ENCODE peak calls at places on chromosomes 13 and 19, in nine cellular contexts. One of them, this sample, is unnamed.

GRCh38 chr13:27174766-27175455 is 3.3 kb upstream of the USP12 start:
- DNase-seq in WERI-Rb-1: no peak
- DNase-seq in SK-N-SH: no peak
- DNase-seq in body of pancreas: no peak
- DNase-seq in thoracic aorta: no peak
- DNase-seq in Peyer's patch: no peak
- DNase-seq in testis: no peak
- DNase-seq in stomach: no peak
- DNase-seq in aorta: no peak
- DNase-seq in this sample: no peak

GRCh38 chr13:76697277-76697676 is 188.9 kb downstream of the KCTD12 start:
- DNase-seq in WERI-Rb-1: no peak
- DNase-seq in SK-N-SH: no peak
- DNase-seq in body of pancreas: no peak
- DNase-seq in thoracic aorta: no peak
- DNase-seq in Peyer's patch: no peak
- DNase-seq in testis: no peak
- DNase-seq in stomach: no peak
- DNase-seq in aorta: no peak
- DNase-seq in this sample: no peak

GRCh38 chr13:95139186-95139585 is 162.1 kb downstream of the ABCC4 start:
- DNase-seq in WERI-Rb-1: no peak
- DNase-seq in SK-N-SH: no peak
- DNase-seq in body of pancreas: no peak
- DNase-seq in thoracic aorta: no peak
- DNase-seq in Peyer's patch: no peak
- DNase-seq in testis: no peak
- DNase-seq in stomach: no peak
- DNase-seq in aorta: no peak
- DNase-seq in this sample: no peak

GRCh38 chr19:15863272-15863671 is 34.6 kb downstream of the CYP4F2 start:
- DNase-seq in WERI-Rb-1: no peak
- DNase-seq in SK-N-SH: no peak
- DNase-seq in body of pancreas: no peak
- DNase-seq in thoracic aorta: no peak
- DNase-seq in Peyer's patch: no peak
- DNase-seq in testis: no peak
- DNase-seq in stomach: no peak
- DNase-seq in aorta: no peak
- DNase-seq in this sample: no peak

GRCh38 chr19:57903298-57904174 is 12.9 kb downstream of the ZNF417 start:
- DNase-seq in WERI-Rb-1: no peak
- DNase-seq in SK-N-SH: peak; percentile 42
- DNase-seq in body of pancreas: no peak
- DNase-seq in thoracic aorta: no peak
- DNase-seq in Peyer's patch: peak; percentile 61
- DNase-seq in testis: no peak
- DNase-seq in stomach: no peak
- DNase-seq in aorta: no peak
- DNase-seq in this sample: peak; percentile 54

GRCh38 chr13:76385606-76386005 is 500.6 kb downstream of the KCTD12 start:
- DNase-seq in WERI-Rb-1: no peak
- DNase-seq in SK-N-SH: no peak
- DNase-seq in body of pancreas: no peak
- DNase-seq in thoracic aorta: no peak
- DNase-seq in Peyer's patch: no peak
- DNase-seq in testis: no peak
- DNase-seq in stomach: no peak
- DNase-seq in aorta: no peak
- DNase-seq in this sample: no peak

GRCh38 chr19:42254083-42254849 is 662 bp downstream of the ERF start:
- DNase-seq in WERI-Rb-1: peak; percentile 73
- DNase-seq in SK-N-SH: peak; percentile 79
- DNase-seq in body of pancreas: peak; percentile 82
- DNase-seq in thoracic aorta: no peak
- DNase-seq in Peyer's patch: peak; percentile 95
- DNase-seq in testis: peak; percentile 85
- DNase-seq in stomach: peak; percentile 79
- DNase-seq in aorta: peak; percentile 90
- DNase-seq in this sample: peak; percentile 94

GRCh38 chr19:10346509-10346908 is 7.1 kb upstream of the ICAM3 start:
- DNase-seq in WERI-Rb-1: no peak
- DNase-seq in SK-N-SH: no peak
- DNase-seq in body of pancreas: peak; percentile 68
- DNase-seq in thoracic aorta: no peak
- DNase-seq in Peyer's patch: no peak
- DNase-seq in testis: no peak
- DNase-seq in stomach: no peak
- DNase-seq in aorta: no peak
- DNase-seq in this sample: no peak

GRCh38 chr13:43732726-43733125 is 54.0 kb downstream of the ENOX1 start:
- DNase-seq in WERI-Rb-1: no peak
- DNase-seq in SK-N-SH: no peak
- DNase-seq in body of pancreas: no peak
- DNase-seq in thoracic aorta: no peak
- DNase-seq in Peyer's patch: no peak
- DNase-seq in testis: no peak
- DNase-seq in stomach: no peak
- DNase-seq in aorta: no peak
- DNase-seq in this sample: no peak

GRCh38 chr13:50644081-50644871 is 199.2 kb downstream of the DLEU7 start:
- DNase-seq in WERI-Rb-1: no peak
- DNase-seq in SK-N-SH: no peak
- DNase-seq in body of pancreas: no peak
- DNase-seq in thoracic aorta: no peak
- DNase-seq in Peyer's patch: no peak
- DNase-seq in testis: no peak
- DNase-seq in stomach: no peak
- DNase-seq in aorta: no peak
- DNase-seq in this sample: no peak

GRCh38 chr19:54684537-54684936 is 21.8 kb downstream of the LILRB4 start:
- DNase-seq in WERI-Rb-1: no peak
- DNase-seq in SK-N-SH: no peak
- DNase-seq in body of pancreas: no peak
- DNase-seq in thoracic aorta: no peak
- DNase-seq in Peyer's patch: no peak
- DNase-seq in testis: peak; percentile 36
- DNase-seq in stomach: no peak
- DNase-seq in aorta: no peak
- DNase-seq in this sample: no peak

GRCh38 chr19:35459414-35460082 is 11.5 kb downstream of the FFAR2 start:
- DNase-seq in WERI-Rb-1: peak; percentile 34
- DNase-seq in SK-N-SH: peak; percentile 25
- DNase-seq in body of pancreas: peak; percentile 81
- DNase-seq in thoracic aorta: no peak
- DNase-seq in Peyer's patch: peak; percentile 55
- DNase-seq in testis: peak; percentile 48
- DNase-seq in stomach: peak; percentile 70
- DNase-seq in aorta: peak; percentile 77
- DNase-seq in this sample: no peak

GRCh38 chr13:73142091-73142490 is 83.3 kb downstream of the KLF5 start:
- DNase-seq in WERI-Rb-1: no peak
- DNase-seq in SK-N-SH: no peak
- DNase-seq in body of pancreas: no peak
- DNase-seq in thoracic aorta: no peak
- DNase-seq in Peyer's patch: no peak
- DNase-seq in testis: no peak
- DNase-seq in stomach: peak; percentile 43
- DNase-seq in aorta: no peak
- DNase-seq in this sample: no peak

GRCh38 chr13:110360598-110360997 is 53.5 kb downstream of the COL4A2 start:
- DNase-seq in WERI-Rb-1: peak; percentile 90
- DNase-seq in SK-N-SH: no peak
- DNase-seq in body of pancreas: no peak
- DNase-seq in thoracic aorta: no peak
- DNase-seq in Peyer's patch: no peak
- DNase-seq in testis: no peak
- DNase-seq in stomach: no peak
- DNase-seq in aorta: no peak
- DNase-seq in this sample: no peak

GRCh38 chr19:17762505-17763229 is 11.4 kb downstream of the FCHO1 start:
- DNase-seq in WERI-Rb-1: peak; percentile 53
- DNase-seq in SK-N-SH: peak; percentile 87
- DNase-seq in body of pancreas: no peak
- DNase-seq in thoracic aorta: no peak
- DNase-seq in Peyer's patch: peak; percentile 68
- DNase-seq in testis: peak; percentile 82
- DNase-seq in stomach: no peak
- DNase-seq in aorta: no peak
- DNase-seq in this sample: peak; percentile 95

GRCh38 chr19:24040621-24041020 is 46.4 kb upstream of the ZNF254 start:
- DNase-seq in WERI-Rb-1: no peak
- DNase-seq in SK-N-SH: no peak
- DNase-seq in body of pancreas: no peak
- DNase-seq in thoracic aorta: no peak
- DNase-seq in Peyer's patch: no peak
- DNase-seq in testis: no peak
- DNase-seq in stomach: no peak
- DNase-seq in aorta: no peak
- DNase-seq in this sample: no peak

GRCh38 chr13:58955546-58956385 is 1208.0 kb downstream of the DIAPH3 start:
- DNase-seq in WERI-Rb-1: no peak
- DNase-seq in SK-N-SH: no peak
- DNase-seq in body of pancreas: no peak
- DNase-seq in thoracic aorta: no peak
- DNase-seq in Peyer's patch: no peak
- DNase-seq in testis: no peak
- DNase-seq in stomach: no peak
- DNase-seq in aorta: no peak
- DNase-seq in this sample: no peak

GRCh38 chr13:102399791-102400618 is 1.8 kb downstream of the FGF14 start:
- DNase-seq in WERI-Rb-1: peak; percentile 59
- DNase-seq in SK-N-SH: peak; percentile 78
- DNase-seq in body of pancreas: peak; percentile 11
- DNase-seq in thoracic aorta: no peak
- DNase-seq in Peyer's patch: no peak
- DNase-seq in testis: peak; percentile 14
- DNase-seq in stomach: no peak
- DNase-seq in aorta: peak; percentile 76
- DNase-seq in this sample: peak; percentile 75

DNA sequence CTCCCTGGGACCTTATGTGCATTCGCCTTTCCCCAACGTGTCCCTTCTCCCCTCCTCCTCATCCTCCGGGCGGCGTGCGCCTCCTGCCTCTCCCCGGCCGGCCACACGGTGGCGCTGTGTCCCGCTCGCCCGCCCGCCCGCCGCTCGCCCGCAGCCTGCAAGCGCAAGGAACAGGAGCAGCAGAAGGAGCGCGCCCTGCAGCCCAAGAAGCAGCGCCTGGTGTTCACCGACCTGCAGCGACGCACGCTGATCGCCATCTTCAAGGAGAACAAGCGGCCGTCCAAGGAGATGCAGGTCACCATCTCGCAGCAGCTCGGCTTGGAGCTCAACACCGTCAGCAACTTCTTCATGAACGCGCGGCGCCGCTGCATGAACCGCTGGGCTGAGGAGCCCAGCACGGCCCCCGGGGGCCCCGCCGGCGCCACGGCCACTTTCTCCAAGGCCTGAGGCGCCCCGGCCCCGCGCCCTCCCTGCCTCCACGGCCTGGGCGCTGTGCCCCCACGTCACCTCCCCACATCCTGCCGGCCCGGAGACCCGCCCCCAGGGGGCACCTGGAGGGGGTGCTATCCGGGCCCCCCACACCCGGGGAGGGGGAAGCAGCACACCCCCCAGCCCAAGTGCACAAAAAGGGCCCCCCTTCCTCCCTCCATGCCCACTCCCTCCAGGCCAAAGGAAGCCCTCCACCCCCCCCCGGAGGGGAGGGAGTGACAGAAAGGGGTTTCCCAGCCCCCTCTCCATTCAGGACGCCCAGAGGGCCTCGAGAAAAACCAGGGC is 21.9 kb downstream of the ONECUT3 start:
- DNase-seq in WERI-Rb-1: peak; percentile 76
- DNase-seq in SK-N-SH: peak; percentile 72
- DNase-seq in body of pancreas: no peak
- DNase-seq in thoracic aorta: no peak
- DNase-seq in Peyer's patch: no peak
- DNase-seq in testis: peak; percentile 31
- DNase-seq in stomach: no peak
- DNase-seq in aorta: no peak
- DNase-seq in this sample: peak; percentile 95
- H3K4me3 ChIP-seq in WERI-Rb-1: no peak overlapping the region
- H3K4me3 ChIP-seq in SK-N-SH: no peak overlapping the region
- H3K4me3 ChIP-seq in body of pancreas: no peak overlapping the region
- H3K4me3 ChIP-seq in thoracic aorta: no peak overlapping the region
- H3K4me3 ChIP-seq in Peyer's patch: no peak overlapping the region
- H3K4me3 ChIP-seq in testis: peak overlapping the region; percentile 21
- H3K4me3 ChIP-seq in stomach: no peak overlapping the region
- H3K4me3 ChIP-seq in aorta: no peak overlapping the region
- H3K4me3 ChIP-seq in this sample: peak overlapping the region; percentile 42

GRCh38 chr19:5040544-5041167 is 71.7 kb downstream of the KDM4B start:
- DNase-seq in WERI-Rb-1: no peak
- DNase-seq in SK-N-SH: no peak
- DNase-seq in body of pancreas: no peak
- DNase-seq in thoracic aorta: no peak
- DNase-seq in Peyer's patch: no peak
- DNase-seq in testis: no peak
- DNase-seq in stomach: no peak
- DNase-seq in aorta: no peak
- DNase-seq in this sample: no peak
- H3K36me3 ChIP-seq in WERI-Rb-1: peaks cover 59% of the 10 kb centered on the region
- H3K36me3 ChIP-seq in SK-N-SH: peaks cover 12% of the 10 kb centered on the region
- H3K36me3 ChIP-seq in body of pancreas: peaks cover 9% of the 10 kb centered on the region
- H3K36me3 ChIP-seq in thoracic aorta: peaks cover 28% of the 10 kb centered on the region
- H3K36me3 ChIP-seq in Peyer's patch: no peaks in the 10 kb centered on the region
- H3K36me3 ChIP-seq in testis: no peaks in the 10 kb centered on the region
- H3K36me3 ChIP-seq in stomach: peaks cover 16% of the 10 kb centered on the region
- H3K36me3 ChIP-seq in aorta: peaks cover 5% of the 10 kb centered on the region
- H3K36me3 ChIP-seq in this sample: peaks cover 2% of the 10 kb centered on the region

GRCh38 chr19:13463296-13463695 is 43.0 kb downstream of the CACNA1A start:
- DNase-seq in WERI-Rb-1: no peak
- DNase-seq in SK-N-SH: no peak
- DNase-seq in body of pancreas: no peak
- DNase-seq in thoracic aorta: no peak
- DNase-seq in Peyer's patch: no peak
- DNase-seq in testis: peak; percentile 16
- DNase-seq in stomach: no peak
- DNase-seq in aorta: no peak
- DNase-seq in this sample: peak; percentile 83
- H3K4me3 ChIP-seq in WERI-Rb-1: no peak overlapping the region
- H3K4me3 ChIP-seq in SK-N-SH: no peak overlapping the region
- H3K4me3 ChIP-seq in body of pancreas: no peak overlapping the region
- H3K4me3 ChIP-seq in thoracic aorta: no peak overlapping the region
- H3K4me3 ChIP-seq in Peyer's patch: no peak overlapping the region
- H3K4me3 ChIP-seq in testis: no peak overlapping the region
- H3K4me3 ChIP-seq in stomach: no peak overlapping the region
- H3K4me3 ChIP-seq in aorta: no peak overlapping the region
- H3K4me3 ChIP-seq in this sample: no peak overlapping the region

GRCh38 chr19:50263176-50263575 is 59.8 kb downstream of the MYH14 start:
- DNase-seq in WERI-Rb-1: no peak
- DNase-seq in SK-N-SH: no peak
- DNase-seq in body of pancreas: no peak
- DNase-seq in thoracic aorta: no peak
- DNase-seq in Peyer's patch: no peak
- DNase-seq in testis: no peak
- DNase-seq in stomach: no peak
- DNase-seq in aorta: no peak
- DNase-seq in this sample: peak; percentile 23
- H3K36me3 ChIP-seq in WERI-Rb-1: no peaks in the 10 kb centered on the region
- H3K36me3 ChIP-seq in SK-N-SH: no peaks in the 10 kb centered on the region
- H3K36me3 ChIP-seq in body of pancreas: peaks cover 5% of the 10 kb centered on the region
- H3K36me3 ChIP-seq in thoracic aorta: no peaks in the 10 kb centered on the region
- H3K36me3 ChIP-seq in Peyer's patch: no peaks in the 10 kb centered on the region
- H3K36me3 ChIP-seq in testis: no peaks in the 10 kb centered on the region
- H3K36me3 ChIP-seq in stomach: peaks cover 7% of the 10 kb centered on the region
- H3K36me3 ChIP-seq in aorta: no peaks in the 10 kb centered on the region
- H3K36me3 ChIP-seq in this sample: no peaks in the 10 kb centered on the region